ENCODE peak calls at places on chromosome 7, in eight cellular contexts. S is GM12878, C is MM.1S, U is iPS-NIHi11, B is colonic mucosa, M is GM10248, A is EL, P is CD14-positive monocyte. O is an unnamed sample.

GRCh38 chr7:134669845-134670373 is 23.3 kb downstream of the BPGM start:
- DNase-seq in A (peak; percentile 90), U (no peak), S (peak; percentile 23), B (peak; percentile 34), C (peak; percentile 61), M (no peak), P (no peak), O (peak; percentile 89)

GRCh38 chr7:138564365-138564764 is 104.3 kb downstream of the TRIM24 start:
- DNase-seq in P (no peak), S (no peak), A (no peak), M (no peak), U (no peak), C (no peak), B (no peak), O (no peak)

GRCh38 chr7:90952649-90952991 is 311.6 kb upstream of the FZD1 start:
- DNase-seq in M (no peak), U (peak; percentile 22), B (no peak), C (no peak), A (no peak), P (no peak), S (no peak), O (no peak)

GRCh38 chr7:157772486-157773130 is 435.8 kb downstream of the DNAJB6 start:
- DNase-seq in S (no peak), P (no peak), U (no peak), A (no peak), M (no peak), C (no peak), B (no peak), O (no peak)

GRCh38 chr7:122433765-122434164 is 129.2 kb upstream of the FEZF1 start:
- DNase-seq in C (no peak), M (no peak), A (no peak), U (no peak), S (no peak), B (no peak), P (no peak), O (no peak)

GRCh38 chr7:73622909-73623797 is 1.2 kb downstream of the MLXIPL start:
- DNase-seq in A (no peak), C (no peak), M (no peak), B (peak; percentile 59), U (peak; percentile 89), P (no peak), S (no peak), O (no peak)

GRCh38 chr7:25894002-25894901 is 257.7 kb upstream of the NFE2L3 start:
- DNase-seq in U (peak; percentile 41), M (peak; percentile 52), S (peak; percentile 53), B (peak; percentile 58), C (peak; percentile 77), P (no peak), A (no peak), O (no peak)

GRCh38 chr7:44184874-44185446 is 4.3 kb downstream of the GCK start:
- DNase-seq in A (no peak), P (no peak), C (no peak), M (no peak), U (no peak), S (no peak), B (no peak), O (no peak)

GRCh38 chr7:106853250-106853908 is 11.7 kb upstream of the PIK3CG start:
- DNase-seq in M (no peak), A (no peak), S (no peak), C (no peak), U (no peak), B (no peak), P (no peak), O (no peak)

GRCh38 chr7:375491-375821 is 85.5 kb downstream of the FOXL3 start:
- DNase-seq in C (no peak), U (peak; percentile 6), B (peak; percentile 17), M (no peak), P (no peak), A (no peak), S (no peak), O (no peak)

GRCh38 chr7:19095461-19095860 is 22.0 kb downstream of the TWIST1 start:
- DNase-seq in U (no peak), P (no peak), B (no peak), S (no peak), A (peak; percentile 20), C (no peak), M (no peak), O (no peak)

GRCh38 chr7:19964198-19964597 is 190.8 kb upstream of the TMEM196 start:
- DNase-seq in A (no peak), M (no peak), B (no peak), S (no peak), P (no peak), U (no peak), C (no peak), O (no peak)

GRCh38 chr7:139915301-139915863 is 86.3 kb downstream of the TBXAS1 start:
- DNase-seq in U (no peak), S (no peak), P (no peak), A (peak; percentile 78), B (no peak), C (no peak), M (no peak), O (no peak)

O was measured in kidney epithelial cell.